ENCODE peak calls at places on chromosomes 3 and 15, in four cellular contexts. One of them, this sample, is unnamed.

GRCh38 chr15:70243686-70244540 is 146.2 kb upstream of the TLE3 start:
- DNase-seq in amniotic stem cell: no peak
- DNase-seq in RCC 7860: no peak
- DNase-seq in tibial artery: no peak
- DNase-seq in this sample: no peak

GRCh38 chr3:123350971-123351370 is 97.9 kb downstream of the ADCY5 start:
- DNase-seq in amniotic stem cell: no peak
- DNase-seq in tibial artery: no peak
- DNase-seq in RCC 7860: no peak
- DNase-seq in this sample: no peak

GRCh38 chr3:188948658-188949400 is 222.9 kb upstream of the TPRG1 start:
- DNase-seq in tibial artery: peak
- DNase-seq in amniotic stem cell: peak
- DNase-seq in RCC 7860: peak
- DNase-seq in this sample: no peak

GRCh38 chr3:11826628-11827265 is 19.9 kb downstream of the TAMM41 start:
- DNase-seq in RCC 7860: peak
- DNase-seq in amniotic stem cell: no peak
- DNase-seq in tibial artery: no peak
- DNase-seq in this sample: no peak

GRCh38 chr3:32495609-32496008 is 7.0 kb downstream of the CMTM6 start:
- DNase-seq in amniotic stem cell: no peak
- DNase-seq in RCC 7860: no peak
- DNase-seq in tibial artery: no peak
- DNase-seq in this sample: no peak

GRCh38 chr3:131401978-131402377 is 20.4 kb downstream of the NUDT16 start:
- DNase-seq in tibial artery: no peak
- DNase-seq in amniotic stem cell: no peak
- DNase-seq in RCC 7860: no peak
- DNase-seq in this sample: no peak

GRCh38 chr3:4741404-4742307 is 237.6 kb upstream of the BHLHE40 start:
- DNase-seq in tibial artery: peak
- DNase-seq in RCC 7860: peak
- DNase-seq in amniotic stem cell: peak
- DNase-seq in this sample: peak

GRCh38 chr15:79170256-79170664 is 79.7 kb upstream of the RASGRF1 start:
- DNase-seq in amniotic stem cell: no peak
- DNase-seq in RCC 7860: peak
- DNase-seq in tibial artery: no peak
- DNase-seq in this sample: no peak

GRCh38 chr3:3629911-3630310 is 169.3 kb upstream of the LRRN1 start:
- DNase-seq in amniotic stem cell: no peak
- DNase-seq in RCC 7860: peak
- DNase-seq in tibial artery: no peak
- DNase-seq in this sample: no peak

GRCh38 chr3:27568393-27568792 is 84.2 kb upstream of the SLC4A7 start:
- DNase-seq in RCC 7860: no peak
- DNase-seq in tibial artery: peak
- DNase-seq in amniotic stem cell: peak
- DNase-seq in this sample: no peak

GRCh38 chr3:172885704-172886103 is 135.2 kb downstream of the ECT2 start:
- DNase-seq in amniotic stem cell: no peak
- DNase-seq in tibial artery: no peak
- DNase-seq in RCC 7860: no peak
- DNase-seq in this sample: no peak

GRCh38 chr3:115922681-115923347 is 299.5 kb downstream of the GAP43 start:
- DNase-seq in RCC 7860: peak
- DNase-seq in amniotic stem cell: no peak
- DNase-seq in tibial artery: no peak
- DNase-seq in this sample: peak

GRCh38 chr15:76335851-76336253 is 721 bp upstream of the ISL2 start:
- DNase-seq in amniotic stem cell: no peak
- DNase-seq in RCC 7860: no peak
- DNase-seq in tibial artery: no peak
- DNase-seq in this sample: no peak

GRCh38 chr15:87500240-87500639 is 756.3 kb downstream of the NTRK3 start:
- DNase-seq in amniotic stem cell: no peak
- DNase-seq in tibial artery: no peak
- DNase-seq in RCC 7860: no peak
- DNase-seq in this sample: no peak

GRCh38 chr3:188507244-188507720 is 353.3 kb downstream of the LPP start:
- DNase-seq in tibial artery: no peak
- DNase-seq in amniotic stem cell: peak
- DNase-seq in RCC 7860: peak
- DNase-seq in this sample: no peak

GRCh38 chr3:46277476-46277875 is 35.2 kb downstream of the CCR3 start:
- DNase-seq in RCC 7860: no peak
- DNase-seq in amniotic stem cell: no peak
- DNase-seq in tibial artery: no peak
- DNase-seq in this sample: no peak

This sample was measured in RKO.